ENCODE peak calls at places on chromosome 22, in nine cellular contexts. K is body of pancreas, L is IMR-90, P is endothelial cell, Y is SK-N-SH, J is AG10803, B is nephron progenitor cell, X is transverse colon, N is brain microvascular endothelial cell. O is an unnamed sample.

GRCh38 chr22:30235687-30236170 is 10.8 kb downstream of the LIF start:
- DNase-seq in K (peak), L (peak), P (no peak), Y (no peak), J (peak), B (no peak), X (no peak), N (peak), O (no peak)

GRCh38 chr22:24407278-24407665 is 20.1 kb upstream of the ADORA2A start:
- DNase-seq in K (no peak), L (no peak), P (peak), Y (peak), J (no peak), B (no peak), X (no peak), N (no peak), O (peak)

GRCh38 chr22:46627806-46628482 is 7.8 kb downstream of the GRAMD4 start:
- DNase-seq in K (no peak), L (no peak), P (no peak), Y (no peak), J (no peak), B (no peak), X (no peak), N (no peak), O (peak)

GRCh38 chr22:20957691-20958440 is 9.2 kb upstream of the AIFM3 start:
- DNase-seq in K (peak), L (no peak), P (no peak), Y (peak), J (peak), B (peak), X (peak), N (no peak), O (peak)

GRCh38 chr22:31230871-31231621 is 18.9 kb downstream of the LIMK2 start:
- DNase-seq in K (peak), L (peak), P (peak), Y (peak), J (peak), B (peak), X (peak), N (peak), O (no peak)

GRCh38 chr22:44746836-44747519 is 5.4 kb upstream of the ARHGAP8 start:
- DNase-seq in K (peak), L (peak), P (no peak), Y (no peak), J (no peak), B (no peak), X (peak), N (no peak), O (no peak)

GRCh38 chr22:29106839-29107238 is 34.0 kb downstream of the KREMEN1 start:
- DNase-seq in K (no peak), L (no peak), P (no peak), Y (no peak), J (no peak), B (no peak), X (no peak), N (no peak), O (peak)

GRCh38 chr22:46011627-46012181 is 34.7 kb upstream of the WNT7B start:
- DNase-seq in K (no peak), L (no peak), P (no peak), Y (peak), J (no peak), B (peak), X (no peak), N (no peak), O (no peak)

GRCh38 chr22:43616645-43617044 is 195.5 kb downstream of the EFCAB6 start:
- DNase-seq in K (peak), L (no peak), P (no peak), Y (no peak), J (no peak), B (no peak), X (peak), N (no peak), O (no peak)

GRCh38 chr22:20750461-20751184 is 23.3 kb upstream of the SERPIND1 start:
- DNase-seq in K (peak), L (peak), P (no peak), Y (no peak), J (peak), B (no peak), X (peak), N (peak), O (no peak)

GRCh38 chr22:46045459-46046298 is 68.7 kb upstream of the WNT7B start:
- DNase-seq in K (peak), L (no peak), P (no peak), Y (no peak), J (no peak), B (no peak), X (peak), N (no peak), O (no peak)

GRCh38 chr22:34975721-34976120 is 90.2 kb upstream of the ISX start:
- DNase-seq in K (no peak), L (no peak), P (no peak), Y (no peak), J (peak), B (no peak), X (no peak), N (no peak), O (no peak)
- TF ChIP-seq CTCF in K (no peak), L (no peak), P (no peak), Y (no peak), J (peak), B (no peak), X (peak), N (peak), O (no peak)

GRCh38 chr22:37632174-37633081 is 7.0 kb upstream of the SH3BP1 start:
- DNase-seq in K (no peak), L (no peak), P (no peak), Y (no peak), J (no peak), B (no peak), X (no peak), N (no peak), O (no peak)

GRCh38 chr22:37633082-37633692 is 6.3 kb upstream of the SH3BP1 start:
- DNase-seq in K (no peak), L (no peak), P (no peak), Y (no peak), J (no peak), B (no peak), X (peak), N (no peak), O (no peak)

GRCh38 chr22:37635157-37635556 is 4.3 kb upstream of the SH3BP1 start:
- DNase-seq in K (no peak), L (no peak), P (no peak), Y (no peak), J (no peak), B (no peak), X (no peak), N (no peak), O (no peak)

GRCh38 chr22:37634505-37635002 is 4.9 kb upstream of the SH3BP1 start:
- DNase-seq in K (no peak), L (no peak), P (no peak), Y (peak), J (no peak), B (peak), X (no peak), N (no peak), O (no peak)

DNA sequence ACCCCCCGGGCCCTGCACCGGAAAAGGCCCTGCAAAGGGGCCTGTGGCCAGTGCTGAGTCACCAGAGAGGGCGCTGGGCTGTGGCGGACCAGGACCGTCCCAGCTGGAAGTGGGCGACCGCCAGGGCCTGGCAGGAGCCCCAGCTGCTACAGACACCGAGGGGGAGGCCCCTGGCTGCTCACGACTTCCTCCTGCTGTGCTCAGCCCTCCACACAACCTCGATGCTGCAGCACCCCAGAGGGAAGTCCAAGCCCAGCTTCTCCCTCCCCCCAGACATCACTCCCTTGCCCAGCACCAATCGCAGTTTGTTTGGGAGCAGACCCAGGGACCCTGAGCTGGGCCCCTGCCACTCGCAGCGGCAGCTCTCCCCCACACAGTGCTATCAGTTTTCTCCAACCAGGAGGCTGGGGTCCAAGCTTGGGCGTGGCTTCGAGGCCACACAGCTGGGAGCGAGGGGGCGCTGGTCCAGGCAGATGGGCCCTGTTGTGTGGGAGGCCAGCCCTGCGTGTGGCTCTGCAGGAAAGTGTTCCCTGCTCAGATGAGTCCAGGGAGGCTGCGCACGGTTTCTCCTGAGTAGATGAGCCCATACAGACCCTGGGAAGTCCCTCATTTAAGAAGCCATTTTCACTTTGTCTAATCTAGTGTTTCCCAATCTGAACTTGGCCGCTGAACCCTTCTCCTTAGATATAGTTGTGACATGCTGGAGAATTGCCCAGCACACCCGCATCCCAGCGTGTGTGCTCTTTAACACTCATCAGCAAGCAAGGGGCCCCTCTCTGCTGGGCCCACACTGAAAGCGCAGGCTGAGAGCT is 5.6 kb upstream of the SH3BP1 start:
- DNase-seq in K (peak), L (peak), P (no peak), Y (peak), J (peak), B (peak), X (peak), N (peak), O (peak)
- TF ChIP-seq CTCF in K (no peak), L (peak), P (no peak), Y (peak), J (peak), B (no peak), X (no peak), N (peak), O (no peak)

GRCh38 chr22:37746366-37747089 is 49.7 kb downstream of the TRIOBP start:
- DNase-seq in K (no peak), L (no peak), P (peak), Y (peak), J (no peak), B (peak), X (no peak), N (no peak), O (peak)
- TF ChIP-seq CTCF in K (no peak), L (no peak), P (no peak), Y (no peak), J (no peak), B (no peak), X (no peak), N (no peak), O (no peak)

DNA sequence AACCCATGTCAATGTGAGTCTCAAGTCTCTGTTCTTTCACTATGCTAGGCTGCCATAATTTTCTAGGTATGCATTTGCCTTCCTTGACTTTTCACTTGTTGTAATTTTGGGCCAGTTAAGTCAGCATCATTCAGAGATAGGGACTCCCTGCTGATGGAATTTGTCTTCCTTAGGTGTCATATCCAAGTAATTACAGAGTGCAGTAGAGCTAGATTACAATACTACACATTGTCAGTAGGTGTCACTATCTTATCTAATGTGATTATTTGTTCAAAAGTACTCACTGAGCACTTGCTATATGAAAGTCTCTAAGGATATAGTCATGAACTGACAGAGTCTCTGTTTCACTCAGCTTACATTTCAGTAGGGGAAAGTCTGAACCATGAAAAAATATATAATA is 25.0 kb upstream of the SYN3 start:
- DNase-seq in K (no peak), L (no peak), P (no peak), Y (no peak), J (no peak), B (no peak), X (no peak), N (no peak), O (no peak)
- TF ChIP-seq CTCF in K (no peak), L (no peak), P (no peak), Y (no peak), J (no peak), B (peak), X (no peak), N (no peak), O (no peak)

GRCh38 chr22:22692707-22693530 is 48.5 kb downstream of the GGTLC2 start:
- DNase-seq in K (peak), L (peak), P (peak), Y (peak), J (peak), B (peak), X (peak), N (peak), O (peak)
- TF ChIP-seq CTCF in K (peak), L (peak), P (peak), Y (peak), J (peak), B (peak), X (peak), N (peak), O (peak)

GRCh38 chr22:19143967-19144400 is 467 bp downstream of the ESS2 start:
- DNase-seq in K (no peak), L (peak), P (no peak), Y (no peak), J (peak), B (no peak), X (no peak), N (no peak), O (no peak)
- TF ChIP-seq CTCF in K (no peak), L (no peak), P (no peak), Y (no peak), J (no peak), B (no peak), X (no peak), N (no peak), O (no peak)

GRCh38 chr22:40432167-40432566 is 61.8 kb downstream of the SGSM3 start:
- DNase-seq in K (no peak), L (no peak), P (no peak), Y (no peak), J (no peak), B (no peak), X (no peak), N (no peak), O (no peak)

GRCh38 chr22:40429481-40429880 is 59.1 kb downstream of the SGSM3 start:
- DNase-seq in K (no peak), L (no peak), P (no peak), Y (no peak), J (no peak), B (no peak), X (no peak), N (no peak), O (no peak)

GRCh38 chr22:40432625-40433024 is 62.2 kb downstream of the SGSM3 start:
- DNase-seq in K (no peak), L (no peak), P (no peak), Y (no peak), J (no peak), B (no peak), X (no peak), N (no peak), O (no peak)

GRCh38 chr22:40428796-40429195 is 58.4 kb downstream of the SGSM3 start:
- DNase-seq in K (no peak), L (no peak), P (no peak), Y (no peak), J (no peak), B (no peak), X (no peak), N (no peak), O (no peak)

DNA sequence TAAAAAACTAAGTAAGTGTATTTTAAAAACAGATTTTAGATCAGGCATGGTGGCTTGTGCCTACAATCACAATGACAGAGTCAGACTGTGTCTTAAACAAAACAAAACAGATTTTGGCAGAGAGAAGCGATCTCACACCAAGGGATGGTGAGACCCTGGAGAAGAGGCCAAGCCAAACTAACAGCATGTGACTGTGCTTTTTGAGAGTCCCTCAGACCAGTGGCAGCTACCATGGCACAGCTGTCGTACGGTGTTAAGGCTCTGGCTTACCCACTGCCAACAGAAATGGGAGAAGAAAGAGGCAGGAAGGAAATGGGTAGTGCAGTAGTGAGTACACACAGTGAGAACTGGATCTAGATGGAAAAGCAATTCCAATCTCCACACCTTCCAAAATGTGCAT is 60.6 kb downstream of the SGSM3 start:
- DNase-seq in K (no peak), L (no peak), P (no peak), Y (no peak), J (no peak), B (no peak), X (no peak), N (no peak), O (no peak)
- TF ChIP-seq CTCF in K (no peak), L (no peak), P (no peak), Y (no peak), J (no peak), B (no peak), X (no peak), N (no peak), O (no peak)

O was measured in glutamatergic neuron.